ENCODE peak calls at places on chromosomes 1 and 21, in four cellular contexts. A is HepG2, M is K562, T is H1. S is an unnamed sample.

GRCh38 chr1:171389176-171389575 is 75.2 kb downstream of the FMO4 start:
- DNase-seq in T (no peak), A (no peak), M (no peak), S (no peak)

GRCh38 chr1:163085041-163085903 is 16.1 kb downstream of the RGS4 start:
- DNase-seq in M (no peak), T (no peak), A (no peak), S (peak; percentile 83)

GRCh38 chr1:153540394-153541361 is at the start of gene S100A5:
- DNase-seq in M (no peak), A (no peak), T (no peak), S (no peak)

GRCh38 chr21:16742116-16742515 is 770.7 kb upstream of the CXADR start:
- DNase-seq in A (no peak), M (no peak), T (no peak), S (no peak)

GRCh38 chr1:9891207-9891606 is 18.9 kb downstream of the CTNNBIP1 start:
- DNase-seq in M (no peak), A (no peak), T (no peak), S (peak; percentile 42)

GRCh38 chr1:163115887-163116286 is 46.7 kb downstream of the RGS4 start:
- DNase-seq in A (no peak), M (no peak), T (no peak), S (no peak)

GRCh38 chr1:34549199-34549598 is 205.6 kb upstream of the GJB5 start:
- DNase-seq in T (peak; percentile 13), M (no peak), A (peak; percentile 37), S (no peak)

GRCh38 chr1:66357478-66358197 is 176.3 kb upstream of the SGIP1 start:
- DNase-seq in M (no peak), T (no peak), A (no peak), S (no peak)

GRCh38 chr21:38807987-38808386 is 2.3 kb downstream of the ETS2 start:
- DNase-seq in A (no peak), M (no peak), T (no peak), S (no peak)

GRCh38 chr1:59409986-59410385 is 113.1 kb downstream of the FGGY start:
- DNase-seq in T (no peak), M (no peak), A (no peak), S (no peak)

GRCh38 chr1:221708987-221709386 is 32.9 kb downstream of the DUSP10 start:
- DNase-seq in M (no peak), T (no peak), A (peak; percentile 85), S (peak; percentile 13)

GRCh38 chr1:31401241-31401640 is 11.8 kb upstream of the SERINC2 start:
- DNase-seq in A (no peak), M (no peak), T (no peak), S (no peak)

GRCh38 chr1:208791458-208791857 is 547.3 kb upstream of the PLXNA2 start:
- DNase-seq in M (no peak), T (no peak), A (no peak), S (no peak)

GRCh38 chr1:226512076-226512728 is 36.4 kb upstream of the STUM start:
- DNase-seq in A (no peak), T (no peak), M (no peak), S (no peak)

GRCh38 chr1:161399257-161399998 is 31.8 kb upstream of the CFAP126 start:
- DNase-seq in A (peak; percentile 91), T (peak; percentile 78), M (peak; percentile 83), S (peak; percentile 92)

GRCh38 chr1:36381405-36381804 is 4.3 kb downstream of the STK40 start:
- DNase-seq in M (no peak), T (no peak), A (no peak), S (no peak)

GRCh38 chr1:95627244-95627643 is 393.2 kb downstream of the RWDD3 start:
- DNase-seq in A (no peak), M (peak; percentile 7), T (no peak), S (no peak)

GRCh38 chr1:1535989-1536937 is 4.2 kb downstream of the TMEM240 start:
- DNase-seq in A (no peak), M (peak; percentile 43), T (no peak), S (no peak)

GRCh38 chr1:184210048-184210447 is 158.5 kb downstream of the TSEN15 start:
- DNase-seq in M (no peak), A (no peak), T (no peak), S (no peak)

GRCh38 chr1:43978264-43978550 is 803 bp upstream of the B4GALT2 start:
- DNase-seq in A (peak; percentile 56), T (no peak), M (no peak), S (no peak)

GRCh38 chr1:161001537-161001936 is 19.4 kb downstream of the F11R start:
- DNase-seq in A (no peak), T (no peak), M (no peak), S (no peak)

GRCh38 chr21:15209224-15209623 is 144.4 kb upstream of the NRIP1 start:
- DNase-seq in T (no peak), A (no peak), M (no peak), S (no peak)

GRCh38 chr1:230163205-230163604 is 96.2 kb downstream of the GALNT2 start:
- DNase-seq in T (no peak), A (no peak), M (no peak), S (no peak)

GRCh38 chr1:86277909-86278308 is 118.2 kb downstream of the ODF2L start:
- DNase-seq in A (no peak), T (no peak), M (no peak), S (no peak)
- TF ChIP-seq JUN in A (no peak), T (no peak), M (no peak), S (no peak)

DNA sequence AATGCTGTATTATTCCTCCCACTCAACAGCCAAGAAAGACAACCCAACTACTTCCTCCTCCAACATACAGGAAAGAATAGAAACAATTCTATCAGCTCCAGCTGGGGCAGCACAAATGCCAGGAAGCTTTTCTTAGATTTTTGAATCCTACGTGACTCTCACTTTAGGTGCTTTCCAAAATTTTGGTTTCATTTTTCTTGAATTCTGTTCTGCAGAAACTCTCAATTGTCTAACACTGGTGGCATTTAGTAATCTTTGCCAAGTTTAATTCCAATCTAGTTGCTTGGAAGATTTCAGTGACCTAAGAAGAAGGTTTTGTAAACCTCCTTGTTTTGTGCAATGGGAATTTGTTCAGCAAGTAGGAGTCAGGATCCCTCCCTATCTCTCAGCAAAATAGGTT is 37.1 kb upstream of the DOCK7 start:
- DNase-seq in T (no peak), M (no peak), A (no peak), S (peak; percentile 53)
- TF ChIP-seq POLR2AphosphoS5 in T (no peak), M (no peak), A (no peak), S (no peak)

DNA sequence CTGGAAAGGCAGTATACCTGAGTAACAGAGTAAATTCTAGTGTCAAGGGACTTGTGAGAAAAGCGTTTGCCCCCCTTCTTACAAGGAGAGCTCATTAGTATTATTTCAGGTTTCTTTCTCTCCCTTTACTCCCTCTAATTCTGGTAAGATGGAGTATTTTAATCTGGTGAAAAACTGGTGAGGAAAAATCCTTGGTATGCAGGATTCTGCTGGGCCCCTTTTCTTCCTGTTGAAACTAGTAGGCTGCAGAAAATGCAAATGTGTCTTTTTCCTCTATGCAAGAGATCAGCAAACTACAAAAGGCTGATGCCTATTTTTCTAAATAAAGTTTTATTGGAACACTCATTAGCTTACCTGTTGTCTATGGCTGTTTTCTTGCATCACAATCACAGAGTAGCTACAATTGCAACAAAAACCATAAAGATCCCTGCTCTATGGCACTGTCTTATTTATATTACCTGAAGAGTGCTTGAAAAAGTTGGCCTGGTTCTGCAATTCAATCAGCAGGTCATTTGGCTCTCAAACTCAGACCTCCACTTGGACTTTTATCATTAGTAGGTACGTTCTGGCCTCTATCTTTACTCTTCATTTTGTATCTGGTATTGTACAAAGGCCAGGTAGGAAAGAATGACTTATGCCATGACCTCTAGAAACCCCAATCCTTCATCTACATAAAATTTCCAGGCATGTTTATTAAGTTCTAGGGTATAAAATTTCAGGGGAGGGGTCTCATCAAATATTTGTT is 109.6 kb downstream of the AKT3 start:
- DNase-seq in T (no peak), M (no peak), A (no peak), S (no peak)
- TF ChIP-seq JUN in T (no peak), M (no peak), A (no peak), S (no peak)

DNA sequence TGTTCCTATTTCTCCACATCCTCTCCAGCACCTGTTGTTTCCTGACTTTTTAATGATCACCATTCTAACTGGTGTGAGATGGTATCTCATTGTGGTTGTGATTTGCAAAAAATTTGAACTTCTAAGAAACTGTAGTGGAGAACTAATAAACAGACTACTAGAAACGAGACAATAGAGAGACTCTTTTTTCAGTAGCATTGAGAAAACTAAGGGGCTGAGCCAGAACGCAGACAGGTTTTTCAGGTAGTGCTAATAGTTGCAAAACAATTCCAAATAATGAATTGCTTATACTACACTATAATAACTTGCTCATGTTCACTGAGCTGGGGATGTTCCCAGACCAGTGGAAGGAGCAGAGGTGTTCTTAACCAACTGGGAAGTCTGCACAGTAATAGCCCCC is 98.8 kb upstream of the DPH5 start:
- DNase-seq in M (no peak), T (no peak), A (no peak), S (no peak)
- TF ChIP-seq POLR2AphosphoS5 in M (no peak), T (no peak), A (no peak), S (no peak)

GRCh38 chr1:19209439-19209989 is 552 bp downstream of the UBR4 start:
- DNase-seq in A (peak; percentile 58), T (peak; percentile 1), M (no peak), S (peak; percentile 48)
- TF ChIP-seq JUN in A (no peak), T (no peak), M (no peak), S (no peak)

GRCh38 chr1:213419369-213420030 is 368.5 kb downstream of the RPS6KC1 start:
- DNase-seq in A (peak; percentile 49), M (no peak), T (no peak), S (no peak)

GRCh38 chr1:213425631-213426030 is 374.6 kb downstream of the RPS6KC1 start:
- DNase-seq in M (no peak), A (no peak), T (no peak), S (no peak)

GRCh38 chr1:213423041-213423440 is 372.0 kb downstream of the RPS6KC1 start:
- DNase-seq in A (no peak), T (no peak), M (no peak), S (no peak)

GRCh38 chr1:213418268-213419068 is 367.4 kb downstream of the RPS6KC1 start:
- DNase-seq in A (no peak), M (no peak), T (no peak), S (no peak)

GRCh38 chr1:213423585-213423984 is 372.5 kb downstream of the RPS6KC1 start:
- DNase-seq in T (no peak), A (no peak), M (no peak), S (no peak)
- TF ChIP-seq POLR2AphosphoS5 in T (no peak), A (no peak), M (no peak), S (no peak)

GRCh38 chr21:35217504-35218060 is 168.5 kb upstream of the RUNX1 start:
- DNase-seq in A (peak; percentile 10), T (peak; percentile 15), M (no peak), S (no peak)
- TF ChIP-seq JUN in A (no peak), T (no peak), M (no peak), S (no peak)

DNA sequence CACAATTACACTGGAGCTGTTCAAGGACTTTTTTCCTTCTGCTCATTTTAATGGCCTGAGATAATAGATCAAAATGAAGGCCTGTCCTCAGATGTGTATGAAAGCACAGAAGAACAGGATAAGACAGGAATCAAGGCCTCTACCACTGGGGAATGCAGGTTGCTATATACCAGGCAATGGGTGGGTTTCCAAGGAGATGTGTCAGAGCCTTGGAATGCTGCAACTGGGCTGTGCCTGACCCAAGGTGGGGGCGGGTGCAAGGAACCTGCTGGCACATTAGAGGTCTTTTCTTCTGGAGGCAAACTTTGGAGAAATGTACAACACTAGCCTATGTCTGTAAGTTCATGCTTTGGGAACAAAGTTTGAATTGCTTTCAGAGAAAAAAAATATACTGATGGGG is 21.7 kb upstream of the LAMC2 start:
- DNase-seq in M (no peak), T (peak; percentile 44), A (no peak), S (peak; percentile 44)
- TF ChIP-seq POLR2AphosphoS5 in M (no peak), T (no peak), A (no peak), S (peak; percentile 41)

S was measured in endothelial cell of umbilical vein.